ENCODE peak calls at places on chromosomes 4 and X, in six cellular contexts. G is IMR-90, D is A549, I is K562, Z is SK-N-SH, T is GM12878. E is an unnamed sample.

GRCh38 chrX:154383359-154384283 is 4.5 kb downstream of the EMD start:
- DNase-seq in I (no peak), G (no peak), Z (no peak), T (no peak), D (no peak), E (no peak)

GRCh38 chr4:16264798-16265197 is 38.5 kb upstream of the TAPT1 start:
- DNase-seq in G (peak), D (peak), I (peak), T (peak), Z (peak), E (peak)

GRCh38 chrX:13699183-13699826 is 10.4 kb downstream of the RAB9A start:
- DNase-seq in T (no peak), D (no peak), G (peak), I (peak), Z (no peak), E (no peak)

GRCh38 chrX:153634236-153634635 is 12.8 kb upstream of the DUSP9 start:
- DNase-seq in T (no peak), I (no peak), D (no peak), Z (peak), G (no peak), E (no peak)

GRCh38 chr4:8666581-8666980 is 74.0 kb downstream of the CPZ start:
- DNase-seq in I (no peak), G (no peak), Z (no peak), T (no peak), D (no peak), E (no peak)

GRCh38 chr4:1795304-1796195 is 2.5 kb downstream of the FGFR3 start:
- DNase-seq in D (no peak), I (peak), Z (no peak), T (no peak), G (no peak), E (peak)

GRCh38 chr4:124939908-124940307 is 227.4 kb upstream of the ANKRD50 start:
- DNase-seq in D (no peak), Z (no peak), I (no peak), T (no peak), G (no peak), E (no peak)

GRCh38 chrX:34629572-34629971 is 27.5 kb downstream of the TMEM47 start:
- DNase-seq in D (no peak), G (no peak), T (no peak), Z (no peak), I (no peak), E (no peak)

GRCh38 chrX:117429511-117429910 is 687.1 kb downstream of the KLHL13 start:
- DNase-seq in G (no peak), Z (no peak), D (no peak), T (no peak), I (no peak), E (no peak)

GRCh38 chr4:94828882-94829281 is 71.1 kb downstream of the BMPR1B start:
- DNase-seq in T (no peak), Z (no peak), G (no peak), D (no peak), I (no peak), E (no peak)

GRCh38 chr4:94827481-94828110 is 69.8 kb downstream of the BMPR1B start:
- DNase-seq in G (peak), I (peak), D (peak), Z (no peak), T (no peak), E (no peak)

GRCh38 chr4:94834496-94834895 is 76.7 kb downstream of the BMPR1B start:
- DNase-seq in D (no peak), I (no peak), G (no peak), Z (no peak), T (no peak), E (no peak)

GRCh38 chr4:94833394-94833793 is 75.6 kb downstream of the BMPR1B start:
- DNase-seq in G (peak), D (no peak), T (no peak), I (no peak), Z (no peak), E (no peak)

DNA sequence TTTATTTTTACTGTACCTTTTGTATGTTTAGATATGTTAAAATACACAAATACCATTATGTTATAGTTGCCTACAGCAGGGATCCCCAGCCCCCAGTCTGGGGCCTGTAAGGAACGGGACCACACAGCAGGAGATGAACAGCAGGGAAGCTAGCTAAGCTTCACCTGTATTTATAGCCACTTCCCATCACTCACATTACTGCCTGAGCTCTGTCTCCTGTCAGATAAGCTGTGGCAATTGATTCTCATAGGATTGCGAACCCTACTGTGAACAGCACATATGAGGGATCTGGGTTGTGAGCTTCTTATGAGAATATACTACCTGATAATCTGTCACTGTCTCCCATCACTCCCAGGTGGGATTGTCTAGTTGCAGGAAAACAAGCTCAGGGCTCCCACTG is 73.9 kb downstream of the BMPR1B start:
- DNase-seq in D (no peak), Z (no peak), G (no peak), I (no peak), T (no peak), E (no peak)
- TF ChIP-seq CTCF in D (no peak), Z (no peak), G (no peak), I (no peak), T (no peak), E (no peak)

GRCh38 chrX:52425710-52426245 is 57.0 kb downstream of the XAGE2 start:
- DNase-seq in G (peak), T (no peak), D (no peak), I (no peak), Z (no peak), E (no peak)
- TF ChIP-seq SMC3 in G (no peak), T (no peak), D (no peak), I (no peak), Z (no peak), E (no peak)

GRCh38 chrX:30489323-30489722 is 88.2 kb downstream of the TASL start:
- DNase-seq in Z (no peak), T (no peak), D (peak), I (peak), G (no peak), E (peak)

GRCh38 chrX:30483996-30484395 is 93.6 kb downstream of the TASL start:
- DNase-seq in Z (no peak), T (no peak), G (no peak), D (no peak), I (no peak), E (no peak)

GRCh38 chrX:30493348-30493747 is 84.2 kb downstream of the TASL start:
- DNase-seq in G (no peak), Z (no peak), I (no peak), D (no peak), T (no peak), E (no peak)

GRCh38 chrX:30488092-30488491 is 89.5 kb downstream of the TASL start:
- DNase-seq in G (peak), Z (no peak), T (no peak), D (peak), I (no peak), E (no peak)
- TF ChIP-seq CTCF in G (peak), Z (peak), T (peak), D (peak), I (peak), E (peak)

GRCh38 chrX:136879001-136879667 is 1.4 kb downstream of the RBMX start:
- DNase-seq in T (no peak), D (no peak), G (no peak), I (no peak), Z (no peak), E (no peak)

GRCh38 chrX:136880452-136881013 is at the start of gene RBMX:
- DNase-seq in D (peak), Z (peak), I (peak), G (peak), T (peak), E (peak)

GRCh38 chrX:136878423-136878822 is 2.1 kb downstream of the RBMX start:
- DNase-seq in I (no peak), G (no peak), D (no peak), Z (no peak), T (no peak), E (no peak)

DNA sequence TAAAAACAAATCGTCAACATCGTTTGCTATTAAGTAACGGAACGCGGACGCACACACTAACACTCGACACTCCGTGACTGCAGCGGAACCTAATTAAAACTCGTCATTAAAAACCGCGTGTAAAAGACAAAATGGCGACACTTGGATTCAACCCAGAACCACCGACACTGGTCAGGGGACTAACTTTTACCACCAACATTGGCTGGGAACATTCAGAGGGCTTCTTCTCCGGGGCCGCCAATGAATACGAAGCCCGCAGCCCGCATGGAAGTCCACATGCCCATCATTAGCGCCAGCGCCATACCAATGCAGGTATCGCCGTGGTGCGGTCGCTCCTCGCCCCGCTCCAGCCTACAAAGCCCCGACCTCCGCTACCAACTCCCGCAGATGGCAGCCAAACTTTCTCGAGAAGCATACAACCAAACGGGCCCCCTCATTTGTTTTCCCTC is 498 bp downstream of the RBMX start:
- DNase-seq in I (peak), Z (peak), D (peak), T (no peak), G (no peak), E (no peak)
- TF ChIP-seq SMC3 in I (no peak), Z (no peak), D (no peak), T (no peak), G (no peak), E (no peak)

DNA sequence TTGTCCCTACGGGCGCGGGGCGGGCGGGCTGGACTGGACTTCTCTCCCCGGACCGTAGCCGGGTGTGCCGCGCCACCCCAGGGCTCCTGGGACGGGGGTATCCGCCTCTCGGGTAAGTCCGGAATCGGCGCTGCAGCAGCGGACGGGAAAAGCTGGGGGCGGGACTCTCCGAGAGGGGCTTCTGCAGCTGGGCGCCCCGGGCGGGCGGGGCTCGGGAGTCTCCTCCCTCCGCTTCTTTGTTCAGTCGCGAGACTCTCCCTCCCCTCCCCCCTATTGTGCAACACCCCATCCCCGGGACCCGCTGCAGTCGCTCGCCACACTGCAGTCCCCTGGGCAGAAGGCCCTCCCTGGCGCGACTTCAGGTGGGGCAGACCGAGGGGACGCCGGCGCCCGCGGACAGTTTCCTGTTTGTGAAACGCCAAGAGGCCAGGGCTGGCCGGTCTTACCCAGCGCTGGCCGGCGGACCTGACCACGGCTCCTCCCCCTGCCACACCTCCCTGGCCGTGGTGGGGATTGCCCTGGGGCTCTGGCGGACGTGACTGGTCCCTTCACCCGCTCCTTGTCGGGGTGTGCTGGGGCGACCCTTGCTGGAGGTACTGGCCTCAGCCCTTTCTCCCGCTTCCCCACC is 966 bp downstream of the CCNG2 start:
- DNase-seq in G (peak), D (peak), Z (peak), I (peak), T (peak), E (peak)
- TF ChIP-seq CTCF in G (no peak), D (no peak), Z (peak), I (no peak), T (no peak), E (peak)

GRCh38 chr4:25839687-25840086 is 23.1 kb downstream of the SEL1L3 start:
- DNase-seq in I (no peak), T (no peak), D (no peak), Z (no peak), G (no peak), E (no peak)

GRCh38 chr4:25843340-25844097 is 19.3 kb downstream of the SEL1L3 start:
- DNase-seq in I (no peak), Z (no peak), T (no peak), G (no peak), D (no peak), E (no peak)

GRCh38 chr4:25844957-25845712 is 17.7 kb downstream of the SEL1L3 start:
- DNase-seq in D (no peak), G (no peak), Z (no peak), I (no peak), T (no peak), E (no peak)

GRCh38 chr4:25845841-25846653 is 16.7 kb downstream of the SEL1L3 start:
- DNase-seq in D (no peak), I (no peak), T (no peak), Z (no peak), G (no peak), E (no peak)

GRCh38 chr4:25842229-25842840 is 20.5 kb downstream of the SEL1L3 start:
- DNase-seq in I (no peak), Z (no peak), D (no peak), T (peak), G (no peak), E (no peak)
- TF ChIP-seq SMC3 in I (no peak), Z (no peak), D (no peak), T (peak), G (no peak), E (no peak)

GRCh38 chr4:146040623-146041022 is 102.0 kb upstream of the ZNF827 start:
- DNase-seq in I (no peak), D (no peak), Z (no peak), T (no peak), G (no peak), E (no peak)
- TF ChIP-seq CTCF in I (no peak), D (no peak), Z (no peak), T (no peak), G (no peak), E (no peak)

E was measured in HepG2.